ENCODE peak calls at places on chromosome X, in five cellular contexts. S is activated naive CD8-positive, alpha-beta T cell treated with anti-CD3 and anti-CD28 coated beads for 36 hours; U is HCT116; H is lower lobe of right lung; E is heart left ventricle. Y is an unnamed sample.

GRCh38 chrX:154457491-154458115 is 478 bp upstream of the PLXNA3 start:
- DNase-seq in U (no peak), E (peak), S (peak), H (peak), Y (peak)

GRCh38 chrX:133992877-133993276 is 7.5 kb upstream of the GPC3 start:
- DNase-seq in E (no peak), S (no peak), H (no peak), U (no peak), Y (no peak)

GRCh38 chrX:16476009-16476408 is 173.9 kb upstream of the S100G start:
- DNase-seq in H (no peak), S (no peak), U (no peak), E (no peak), Y (no peak)

GRCh38 chrX:104195489-104196084 is 29.3 kb downstream of the FAM199X start:
- DNase-seq in E (no peak), S (no peak), U (peak), H (no peak), Y (no peak)

GRCh38 chrX:39936886-39937770 is 160.6 kb downstream of the BCOR start:
- DNase-seq in S (peak), H (no peak), U (no peak), E (no peak), Y (no peak)

GRCh38 chrX:153863251-153863991 is 22.6 kb downstream of the L1CAM start:
- DNase-seq in H (no peak), S (no peak), U (no peak), E (no peak), Y (no peak)

GRCh38 chrX:31127716-31128115 is 55.9 kb upstream of the FTHL17 start:
- DNase-seq in S (no peak), H (no peak), E (no peak), U (no peak), Y (no peak)

GRCh38 chrX:30196322-30196721 is 19.0 kb upstream of the MAGEB2 start:
- DNase-seq in S (no peak), U (peak), H (no peak), E (no peak), Y (no peak)

GRCh38 chrX:6558979-6559378 is 24.1 kb upstream of the VCX3A start:
- DNase-seq in H (no peak), E (no peak), S (no peak), U (no peak), Y (no peak)

GRCh38 chrX:137432609-137433008 is 133.3 kb upstream of the ZIC3 start:
- DNase-seq in E (no peak), H (no peak), U (no peak), S (no peak), Y (no peak)

GRCh38 chrX:153512501-153512893 is 4.9 kb upstream of the ATP2B3 start:
- DNase-seq in E (no peak), S (no peak), U (no peak), H (no peak), Y (no peak)

GRCh38 chrX:118773782-118774181 is 46.4 kb downstream of the IL13RA1 start:
- DNase-seq in H (no peak), U (no peak), S (no peak), E (no peak), Y (no peak)

GRCh38 chrX:21479695-21480280 is 105.6 kb downstream of the CNKSR2 start:
- DNase-seq in U (no peak), E (no peak), H (no peak), S (no peak), Y (no peak)

GRCh38 chrX:109624641-109625311 is at the start of gene KCNE5:
- DNase-seq in S (no peak), U (no peak), H (peak), E (no peak), Y (peak)

GRCh38 chrX:28124416-28124815 is 143.2 kb upstream of the DCAF8L1 start:
- DNase-seq in E (no peak), S (no peak), U (no peak), H (no peak), Y (no peak)

GRCh38 chrX:27924261-27924660 is 57.0 kb downstream of the DCAF8L1 start:
- DNase-seq in U (no peak), E (no peak), S (no peak), H (no peak), Y (no peak)

GRCh38 chrX:14528629-14529287 is 578 bp upstream of the GLRA2 start:
- DNase-seq in S (peak), E (peak), U (peak), H (peak), Y (peak)

GRCh38 chrX:2793752-2794151 is 35.0 kb upstream of the GYG2 start:
- DNase-seq in H (no peak), U (no peak), S (no peak), E (no peak), Y (no peak)

GRCh38 chrX:23737413-23737812 is 5.7 kb downstream of the ACOT9 start:
- DNase-seq in U (no peak), H (no peak), E (no peak), S (no peak), Y (no peak)

GRCh38 chrX:40816906-40817305 is 81.6 kb upstream of the MED14 start:
- DNase-seq in S (no peak), E (no peak), H (no peak), U (no peak), Y (no peak)

GRCh38 chrX:20263474-20263873 is 3.2 kb downstream of the RPS6KA3 start:
- DNase-seq in E (no peak), U (no peak), S (no peak), H (no peak), Y (no peak)

GRCh38 chrX:108726748-108727147 is 9.6 kb downstream of the IRS4 start:
- DNase-seq in S (no peak), E (no peak), U (no peak), H (no peak), Y (no peak)

GRCh38 chrX:18424482-18425198 is 768 bp upstream of the CDKL5 start:
- DNase-seq in S (peak), H (peak), U (no peak), E (peak), Y (peak)

GRCh38 chrX:154437971-154438893 is 1.3 kb downstream of the GDI1 start:
- DNase-seq in H (no peak), E (no peak), U (no peak), S (no peak), Y (no peak)

GRCh38 chrX:40201486-40201885 is 103.7 kb upstream of the BCOR start:
- DNase-seq in E (no peak), U (no peak), H (no peak), S (peak), Y (no peak)

GRCh38 chrX:41922125-41922521 is 1.2 kb downstream of the CASK start:
- DNase-seq in U (no peak), E (no peak), H (no peak), S (peak), Y (peak)

GRCh38 chrX:125266153-125266660 is 53.5 kb upstream of the TEX13C start:
- DNase-seq in E (no peak), S (no peak), U (no peak), H (no peak), Y (no peak)

GRCh38 chrX:285076-285677 is 4.0 kb downstream of the PLCXD1 start:
- DNase-seq in E (no peak), H (peak), S (no peak), U (no peak), Y (no peak)

GRCh38 chrX:13005671-13006473 is 31.0 kb downstream of the TMSB4X start:
- DNase-seq in S (no peak), H (no peak), U (no peak), E (no peak), Y (no peak)

GRCh38 chrX:154458954-154459829 is 1.1 kb downstream of the PLXNA3 start:
- DNase-seq in S (no peak), E (peak), U (no peak), H (peak), Y (no peak)

GRCh38 chrX:107324493-107325310 is 118.3 kb downstream of the DNAAF6 start:
- DNase-seq in S (peak), E (peak), H (peak), U (no peak), Y (peak)

GRCh38 chrX:13741695-13742094 is 7.1 kb downstream of the OFD1 start:
- DNase-seq in H (no peak), S (no peak), E (no peak), U (no peak), Y (no peak)